ENCODE peak calls at places on chromosomes 11 and 22, in seven cellular contexts. One of them, this sample, is unnamed.

GRCh38 chr11:63660972-63661371 is 10.2 kb downstream of the ATL3 start:
- DNase-seq in A549: no peak
- DNase-seq in transverse colon: no peak
- DNase-seq in body of pancreas: no peak
- DNase-seq in breast epithelium: no peak
- DNase-seq in lower leg skin: no peak
- DNase-seq in ovary: no peak
- DNase-seq in this sample: no peak

GRCh38 chr11:67613960-67614715 is 7.4 kb downstream of the NDUFV1 start:
- DNase-seq in A549: no peak
- DNase-seq in transverse colon: peak
- DNase-seq in body of pancreas: peak
- DNase-seq in breast epithelium: no peak
- DNase-seq in lower leg skin: no peak
- DNase-seq in ovary: peak
- DNase-seq in this sample: peak

GRCh38 chr11:68839953-68840641 is 1.6 kb downstream of the CPT1A start:
- DNase-seq in A549: no peak
- DNase-seq in transverse colon: peak
- DNase-seq in body of pancreas: no peak
- DNase-seq in breast epithelium: no peak
- DNase-seq in lower leg skin: no peak
- DNase-seq in ovary: no peak
- DNase-seq in this sample: no peak

GRCh38 chr22:46738961-46739870 is 1.2 kb upstream of the CERK start:
- DNase-seq in A549: peak
- DNase-seq in transverse colon: peak
- DNase-seq in body of pancreas: peak
- DNase-seq in breast epithelium: no peak
- DNase-seq in lower leg skin: peak
- DNase-seq in ovary: no peak
- DNase-seq in this sample: no peak

GRCh38 chr11:60125962-60126585 is 37.6 kb downstream of the MS4A2 start:
- DNase-seq in A549: no peak
- DNase-seq in transverse colon: no peak
- DNase-seq in body of pancreas: no peak
- DNase-seq in breast epithelium: no peak
- DNase-seq in lower leg skin: no peak
- DNase-seq in ovary: no peak
- DNase-seq in this sample: no peak

GRCh38 chr11:21820176-21820575 is 372.7 kb upstream of the ANO5 start:
- DNase-seq in A549: no peak
- DNase-seq in transverse colon: no peak
- DNase-seq in body of pancreas: no peak
- DNase-seq in breast epithelium: no peak
- DNase-seq in lower leg skin: no peak
- DNase-seq in ovary: no peak
- DNase-seq in this sample: no peak

GRCh38 chr11:121328213-121328966 is 35.8 kb downstream of the SC5D start:
- DNase-seq in A549: no peak
- DNase-seq in transverse colon: no peak
- DNase-seq in body of pancreas: no peak
- DNase-seq in breast epithelium: no peak
- DNase-seq in lower leg skin: no peak
- DNase-seq in ovary: no peak
- DNase-seq in this sample: no peak

GRCh38 chr11:864928-865327 is 22.3 kb downstream of the TSPAN4 start:
- DNase-seq in A549: no peak
- DNase-seq in transverse colon: no peak
- DNase-seq in body of pancreas: no peak
- DNase-seq in breast epithelium: no peak
- DNase-seq in lower leg skin: no peak
- DNase-seq in ovary: no peak
- DNase-seq in this sample: no peak

GRCh38 chr22:38177926-38178604 is 3.6 kb downstream of the PLA2G6 start:
- DNase-seq in A549: peak
- DNase-seq in transverse colon: peak
- DNase-seq in body of pancreas: no peak
- DNase-seq in breast epithelium: peak
- DNase-seq in lower leg skin: peak
- DNase-seq in ovary: peak
- DNase-seq in this sample: peak

GRCh38 chr11:1565173-1565903 is 6.7 kb downstream of the DUSP8 start:
- DNase-seq in A549: no peak
- DNase-seq in transverse colon: no peak
- DNase-seq in body of pancreas: no peak
- DNase-seq in breast epithelium: no peak
- DNase-seq in lower leg skin: no peak
- DNase-seq in ovary: no peak
- DNase-seq in this sample: peak

GRCh38 chr11:129191649-129192048 is 476 bp downstream of the ARHGAP32 start:
- DNase-seq in A549: no peak
- DNase-seq in transverse colon: no peak
- DNase-seq in body of pancreas: no peak
- DNase-seq in breast epithelium: no peak
- DNase-seq in lower leg skin: no peak
- DNase-seq in ovary: no peak
- DNase-seq in this sample: no peak

GRCh38 chr11:44727373-44728084 is 767 bp downstream of the TSPAN18 start:
- DNase-seq in A549: peak
- DNase-seq in transverse colon: peak
- DNase-seq in body of pancreas: peak
- DNase-seq in breast epithelium: peak
- DNase-seq in lower leg skin: peak
- DNase-seq in ovary: peak
- DNase-seq in this sample: peak

GRCh38 chr11:1880746-1881441 is 10.8 kb downstream of the PRR33 start:
- DNase-seq in A549: no peak
- DNase-seq in transverse colon: no peak
- DNase-seq in body of pancreas: no peak
- DNase-seq in breast epithelium: no peak
- DNase-seq in lower leg skin: no peak
- DNase-seq in ovary: no peak
- DNase-seq in this sample: peak

GRCh38 chr22:44839721-44840120 is 87.3 kb downstream of the ARHGAP8 start:
- DNase-seq in A549: no peak
- DNase-seq in transverse colon: no peak
- DNase-seq in body of pancreas: no peak
- DNase-seq in breast epithelium: no peak
- DNase-seq in lower leg skin: no peak
- DNase-seq in ovary: no peak
- DNase-seq in this sample: no peak

GRCh38 chr11:819943-820649 is 1.4 kb downstream of the PNPLA2 start:
- DNase-seq in A549: peak
- DNase-seq in transverse colon: peak
- DNase-seq in body of pancreas: peak
- DNase-seq in breast epithelium: peak
- DNase-seq in lower leg skin: peak
- DNase-seq in ovary: peak
- DNase-seq in this sample: peak

GRCh38 chr22:29040385-29041275 is 21.0 kb downstream of the C22orf31 start:
- DNase-seq in A549: no peak
- DNase-seq in transverse colon: peak
- DNase-seq in body of pancreas: peak
- DNase-seq in breast epithelium: peak
- DNase-seq in lower leg skin: peak
- DNase-seq in ovary: peak
- DNase-seq in this sample: peak

GRCh38 chr11:60634151-60634550 is 65.3 kb upstream of the MS4A8 start:
- DNase-seq in A549: no peak
- DNase-seq in transverse colon: no peak
- DNase-seq in body of pancreas: no peak
- DNase-seq in breast epithelium: no peak
- DNase-seq in lower leg skin: no peak
- DNase-seq in ovary: no peak
- DNase-seq in this sample: no peak

GRCh38 chr11:17138562-17138961 is 61.1 kb upstream of the RPS13 start:
- DNase-seq in A549: no peak
- DNase-seq in transverse colon: no peak
- DNase-seq in body of pancreas: no peak
- DNase-seq in breast epithelium: no peak
- DNase-seq in lower leg skin: no peak
- DNase-seq in ovary: no peak
- DNase-seq in this sample: no peak

DNA sequence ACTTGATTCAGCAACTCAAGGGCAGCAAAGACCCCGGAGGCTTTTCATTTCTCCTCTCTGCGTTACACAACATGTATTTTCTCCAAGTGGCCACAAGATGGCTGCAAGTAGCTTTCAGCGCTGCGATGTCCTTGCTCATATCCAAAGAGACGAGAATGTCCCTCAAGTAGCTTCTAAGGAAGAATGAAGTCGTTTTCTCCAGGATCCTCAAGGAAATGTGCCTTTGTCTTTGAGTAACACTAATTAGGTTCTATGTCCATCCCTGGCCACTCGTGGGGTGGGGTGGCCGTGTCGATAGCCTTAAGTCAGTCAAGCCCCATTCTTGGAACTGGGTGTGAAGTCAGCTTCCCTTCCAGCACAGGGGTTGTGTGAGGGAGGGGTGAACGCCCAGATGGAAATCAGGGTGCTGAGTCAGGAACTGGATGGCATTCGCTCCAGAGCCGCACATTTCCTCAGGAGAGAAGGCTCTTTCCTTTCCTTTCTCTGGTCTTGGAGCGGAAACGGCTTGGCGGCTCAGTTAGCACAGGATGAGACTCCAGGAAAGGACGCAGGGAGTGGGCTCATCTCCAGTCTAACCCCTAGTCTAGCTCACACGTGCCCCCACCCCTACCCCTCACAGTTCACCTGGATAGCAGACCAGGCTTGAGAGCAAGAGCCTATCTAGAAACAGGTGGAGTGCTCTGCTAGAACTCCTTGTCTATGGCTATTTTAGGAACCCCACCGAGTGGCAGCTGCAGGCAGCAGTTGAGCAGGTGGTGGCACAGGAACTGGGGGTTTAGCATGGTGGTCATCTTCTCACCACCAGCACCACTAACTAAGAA is 44.3 kb downstream of the NNMT start:
- DNase-seq in A549: peak
- DNase-seq in transverse colon: peak
- DNase-seq in body of pancreas: peak
- DNase-seq in breast epithelium: no peak
- DNase-seq in lower leg skin: peak
- DNase-seq in ovary: peak
- DNase-seq in this sample: peak
- H3K4me3 ChIP-seq in A549: no peak
- H3K4me3 ChIP-seq in transverse colon: no peak
- H3K4me3 ChIP-seq in body of pancreas: no peak
- H3K4me3 ChIP-seq in breast epithelium: peak
- H3K4me3 ChIP-seq in lower leg skin: no peak
- H3K4me3 ChIP-seq in ovary: no peak
- H3K4me3 ChIP-seq in this sample: no peak

DNA sequence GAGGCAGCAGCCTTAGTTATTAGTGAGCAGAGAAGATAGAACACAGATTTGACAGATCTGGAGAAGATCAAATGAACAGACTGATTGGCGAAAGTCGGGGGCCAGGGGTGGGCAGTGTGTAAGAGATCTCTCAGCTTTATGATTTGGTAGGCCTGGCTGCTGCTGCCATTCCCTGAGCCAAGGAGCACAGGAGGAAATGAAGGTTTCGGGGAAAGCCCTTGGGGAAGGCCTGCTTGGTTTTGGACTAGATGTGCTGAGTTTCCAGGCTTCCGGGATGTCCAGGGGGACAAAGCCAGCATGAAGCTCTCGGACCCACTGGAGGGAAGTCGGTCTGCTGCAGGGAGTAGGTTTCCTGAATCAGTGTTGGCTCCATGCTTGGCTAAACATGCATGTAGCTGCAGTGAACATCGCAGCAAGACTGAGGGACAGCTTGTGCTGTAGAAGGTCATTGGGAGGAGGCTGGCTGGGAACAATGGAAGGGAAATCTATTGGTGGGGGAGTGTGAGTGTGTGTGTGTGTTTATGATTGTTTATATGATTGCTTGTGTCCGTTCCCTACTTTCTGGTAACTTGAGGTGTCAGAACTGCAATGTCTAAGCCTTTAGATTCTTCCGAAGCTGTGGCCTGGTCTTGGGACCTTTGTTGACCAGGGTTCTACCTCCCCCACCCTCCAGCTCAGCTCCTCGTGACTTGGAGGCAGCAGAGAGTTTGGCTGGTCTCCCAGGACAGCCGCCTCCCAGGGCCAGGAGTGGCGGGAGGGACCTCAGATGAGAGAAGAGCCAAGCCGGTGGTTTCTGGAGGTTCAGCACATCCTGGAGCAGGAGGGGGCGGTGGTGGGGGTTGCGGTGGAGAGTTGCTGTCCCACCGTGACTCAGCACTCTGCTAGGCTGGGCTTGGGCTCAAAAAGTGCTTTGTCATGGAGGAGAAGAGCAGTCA is 4.0 kb upstream of the FTH1 start:
- DNase-seq in A549: peak
- DNase-seq in transverse colon: peak
- DNase-seq in body of pancreas: peak
- DNase-seq in breast epithelium: peak
- DNase-seq in lower leg skin: peak
- DNase-seq in ovary: peak
- DNase-seq in this sample: peak
- TF ChIP-seq POLR2A in A549: no peak
- TF ChIP-seq POLR2A in transverse colon: peak
- TF ChIP-seq POLR2A in body of pancreas: peak
- TF ChIP-seq POLR2A in breast epithelium: peak
- TF ChIP-seq POLR2A in lower leg skin: no peak
- TF ChIP-seq POLR2A in ovary: peak
- TF ChIP-seq POLR2A in this sample: peak

GRCh38 chr11:64713781-64714363 is 9.1 kb downstream of the NRXN2 start:
- DNase-seq in A549: no peak
- DNase-seq in transverse colon: no peak
- DNase-seq in body of pancreas: no peak
- DNase-seq in breast epithelium: no peak
- DNase-seq in lower leg skin: no peak
- DNase-seq in ovary: no peak
- DNase-seq in this sample: no peak

GRCh38 chr11:64712430-64713030 is 10.5 kb downstream of the NRXN2 start:
- DNase-seq in A549: no peak
- DNase-seq in transverse colon: no peak
- DNase-seq in body of pancreas: no peak
- DNase-seq in breast epithelium: no peak
- DNase-seq in lower leg skin: no peak
- DNase-seq in ovary: no peak
- DNase-seq in this sample: no peak

GRCh38 chr11:64711944-64712306 is 11.1 kb downstream of the NRXN2 start:
- DNase-seq in A549: no peak
- DNase-seq in transverse colon: no peak
- DNase-seq in body of pancreas: no peak
- DNase-seq in breast epithelium: no peak
- DNase-seq in lower leg skin: no peak
- DNase-seq in ovary: no peak
- DNase-seq in this sample: no peak

GRCh38 chr11:64714664-64715063 is 8.3 kb downstream of the NRXN2 start:
- DNase-seq in A549: no peak
- DNase-seq in transverse colon: no peak
- DNase-seq in body of pancreas: no peak
- DNase-seq in breast epithelium: no peak
- DNase-seq in lower leg skin: no peak
- DNase-seq in ovary: no peak
- DNase-seq in this sample: no peak

GRCh38 chr11:64713031-64713780 is 9.8 kb downstream of the NRXN2 start:
- DNase-seq in A549: no peak
- DNase-seq in transverse colon: peak
- DNase-seq in body of pancreas: peak
- DNase-seq in breast epithelium: peak
- DNase-seq in lower leg skin: no peak
- DNase-seq in ovary: no peak
- DNase-seq in this sample: no peak
- H3K4me3 ChIP-seq in A549: peak
- H3K4me3 ChIP-seq in transverse colon: no peak
- H3K4me3 ChIP-seq in body of pancreas: no peak
- H3K4me3 ChIP-seq in breast epithelium: no peak
- H3K4me3 ChIP-seq in lower leg skin: no peak
- H3K4me3 ChIP-seq in ovary: no peak
- H3K4me3 ChIP-seq in this sample: no peak

GRCh38 chr11:118908931-118909618 is 16.7 kb downstream of the BCL9L start:
- DNase-seq in A549: no peak
- DNase-seq in transverse colon: peak
- DNase-seq in body of pancreas: peak
- DNase-seq in breast epithelium: peak
- DNase-seq in lower leg skin: no peak
- DNase-seq in ovary: peak
- DNase-seq in this sample: peak
- TF ChIP-seq POLR2A in A549: peak
- TF ChIP-seq POLR2A in transverse colon: peak
- TF ChIP-seq POLR2A in body of pancreas: peak
- TF ChIP-seq POLR2A in breast epithelium: no peak
- TF ChIP-seq POLR2A in lower leg skin: no peak
- TF ChIP-seq POLR2A in ovary: peak
- TF ChIP-seq POLR2A in this sample: peak